ENCODE peak calls at places on chromosomes 12 and 14, in eight cellular contexts. N is right atrium auricular region, O is heart left ventricle, E is astrocyte, I is fibroblast of lung, Q is breast epithelium, U is pancreas, J is tibial artery. P is an unnamed sample.

GRCh38 chr12:14564336-14564959 is 3.2 kb downstream of the PLBD1 start:
- DNase-seq in N (no peak), O (no peak), E (no peak), I (no peak), Q (no peak), U (no peak), J (no peak), P (no peak)

GRCh38 chr12:116881325-116881866 is at the start of gene HRK:
- DNase-seq in N (no peak), O (no peak), E (no peak), I (no peak), Q (no peak), U (no peak), J (no peak), P (no peak)

GRCh38 chr12:110234197-110235154 is 46.6 kb upstream of the ATP2A2 start:
- DNase-seq in N (no peak), O (no peak), E (no peak), I (peak; percentile 63), Q (no peak), U (no peak), J (no peak), P (no peak)

GRCh38 chr12:79451988-79452387 is 238.8 kb downstream of the PAWR start:
- DNase-seq in N (peak; percentile 77), O (peak; percentile 38), E (peak; percentile 91), I (peak; percentile 83), Q (peak; percentile 64), U (no peak), J (peak; percentile 82), P (no peak)

GRCh38 chr14:105107351-105107750 is 42.1 kb upstream of the GPR132 start:
- DNase-seq in N (no peak), O (no peak), E (no peak), I (no peak), Q (no peak), U (no peak), J (no peak), P (no peak)

GRCh38 chr14:100454437-100454836 is 131.3 kb downstream of the SLC25A47 start:
- DNase-seq in N (no peak), O (no peak), E (no peak), I (no peak), Q (no peak), U (no peak), J (no peak), P (no peak)

GRCh38 chr14:99452968-99453367 is 27.7 kb downstream of the SETD3 start:
- DNase-seq in N (no peak), O (no peak), E (no peak), I (peak; percentile 19), Q (no peak), U (no peak), J (no peak), P (no peak)

GRCh38 chr12:57088442-57089258 is at the start of gene NAB2:
- DNase-seq in N (peak; percentile 96), O (peak; percentile 98), E (peak; percentile 92), I (peak; percentile 98), Q (peak; percentile 97), U (peak; percentile 96), J (peak; percentile 98), P (peak; percentile 90)

GRCh38 chr12:90065301-90065801 is 356.7 kb upstream of the ATP2B1 start:
- DNase-seq in N (no peak), O (no peak), E (no peak), I (no peak), Q (no peak), U (no peak), J (no peak), P (no peak)

GRCh38 chr14:55662757-55663156 is 82.8 kb downstream of the KTN1 start:
- DNase-seq in N (no peak), O (no peak), E (no peak), I (no peak), Q (no peak), U (no peak), J (no peak), P (no peak)

GRCh38 chr14:72558721-72559120 is 335.2 kb downstream of the DPF3 start:
- DNase-seq in N (no peak), O (no peak), E (peak; percentile 96), I (peak; percentile 76), Q (no peak), U (no peak), J (peak; percentile 49), P (no peak)

GRCh38 chr14:36194645-36195044 is 18.1 kb upstream of the PTCSC3 start:
- DNase-seq in N (no peak), O (no peak), E (no peak), I (no peak), Q (no peak), U (no peak), J (no peak), P (no peak)

GRCh38 chr12:74897425-74898211 is 312.0 kb downstream of the KCNC2 start:
- DNase-seq in N (no peak), O (no peak), E (no peak), I (no peak), Q (no peak), U (no peak), J (no peak), P (no peak)

GRCh38 chr14:54985156-54985555 is 41.7 kb downstream of the WDHD1 start:
- DNase-seq in N (no peak), O (no peak), E (no peak), I (no peak), Q (no peak), U (no peak), J (no peak), P (no peak)

GRCh38 chr12:49130151-49131050 is 794 bp downstream of the TUBA1B start:
- DNase-seq in N (peak; percentile 94), O (peak; percentile 97), E (peak; percentile 81), I (peak; percentile 94), Q (peak; percentile 89), U (peak; percentile 93), J (peak; percentile 94), P (peak; percentile 90)

DNA sequence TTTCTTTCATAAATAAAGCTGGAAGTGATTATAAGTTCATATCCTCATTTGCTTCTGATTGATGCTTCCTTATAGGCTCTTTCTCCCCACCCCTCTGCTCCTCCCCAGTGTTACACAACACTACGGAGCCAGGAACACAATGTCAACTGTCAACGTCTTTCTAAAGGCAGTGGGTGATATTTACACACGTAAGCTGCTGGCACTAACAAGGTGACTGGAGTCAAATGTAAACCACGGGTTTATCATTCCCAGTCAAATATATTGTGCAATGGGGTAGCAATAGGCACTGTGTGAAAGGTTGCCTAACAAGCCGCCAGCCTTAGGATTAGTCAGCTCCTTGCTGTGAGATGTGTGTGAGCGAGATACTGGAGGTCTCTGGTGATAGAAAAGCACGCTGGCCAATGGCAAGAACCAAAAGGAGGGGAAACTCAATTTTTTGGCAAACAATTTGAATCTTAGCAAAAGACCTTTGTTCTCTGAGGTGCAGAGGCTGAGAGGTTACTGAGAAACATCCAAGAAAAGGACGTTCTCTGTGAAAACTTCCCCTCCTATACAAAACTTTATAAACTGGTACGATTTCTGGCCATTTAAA is 22.1 kb upstream of the HECTD1 start:
- DNase-seq in N (peak; percentile 93), O (no peak), E (peak; percentile 91), I (peak; percentile 100), Q (no peak), U (peak; percentile 91), J (peak; percentile 70), P (no peak)
- H3K4me3 ChIP-seq in N (peak overlapping the region; percentile 5), O (no peak overlapping the region), E (peak overlapping the region; percentile 43), I (no peak overlapping the region), Q (peak overlapping the region; percentile 29), U (no peak overlapping the region), J (no peak overlapping the region), P (no peak overlapping the region)

GRCh38 chr14:50044040-50044651 is 72.2 kb downstream of the VCPKMT start:
- DNase-seq in N (no peak), O (no peak), E (no peak), I (no peak), Q (no peak), U (no peak), J (no peak), P (no peak)
- H3K27ac ChIP-seq in N (peak overlapping the region; percentile 67), O (peak overlapping the region; percentile 64), E (peak overlapping the region; percentile 32), I (peak overlapping the region; percentile 58), Q (peak overlapping the region; percentile 86), U (peak overlapping the region; percentile 86), J (peak overlapping the region; percentile 61), P (peak overlapping the region; percentile 70)

DNA sequence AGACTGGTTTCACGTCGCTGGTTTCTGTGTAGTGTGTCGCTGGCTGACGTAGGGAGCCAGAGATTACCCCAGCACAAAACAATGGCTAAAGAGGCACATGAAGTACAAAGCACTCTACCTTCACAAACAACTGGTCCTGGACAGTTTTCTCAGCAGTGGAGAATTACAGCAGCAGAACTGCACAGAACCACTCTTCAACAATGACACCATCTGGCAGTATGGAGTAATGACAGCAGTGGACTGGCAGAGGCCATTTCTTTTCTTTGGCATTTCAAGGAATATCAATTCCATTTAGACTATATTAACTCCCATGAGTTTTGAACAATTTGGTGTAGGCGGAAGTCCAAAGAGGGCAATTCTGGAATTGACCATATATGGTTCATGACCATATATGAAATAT is 1074.1 kb downstream of the AACS start:
- DNase-seq in N (no peak), O (no peak), E (no peak), I (no peak), Q (no peak), U (no peak), J (no peak), P (no peak)
- H3K9me3 ChIP-seq in N (no peaks in the 10 kb centered on the region), O (peaks cover 46% of the 10 kb centered on the region), E (peaks cover 7% of the 10 kb centered on the region), I (no peaks in the 10 kb centered on the region), Q (peaks cover 52% of the 10 kb centered on the region), U (no peaks in the 10 kb centered on the region), J (peaks cover 22% of the 10 kb centered on the region), P (peaks cover 6% of the 10 kb centered on the region)

DNA sequence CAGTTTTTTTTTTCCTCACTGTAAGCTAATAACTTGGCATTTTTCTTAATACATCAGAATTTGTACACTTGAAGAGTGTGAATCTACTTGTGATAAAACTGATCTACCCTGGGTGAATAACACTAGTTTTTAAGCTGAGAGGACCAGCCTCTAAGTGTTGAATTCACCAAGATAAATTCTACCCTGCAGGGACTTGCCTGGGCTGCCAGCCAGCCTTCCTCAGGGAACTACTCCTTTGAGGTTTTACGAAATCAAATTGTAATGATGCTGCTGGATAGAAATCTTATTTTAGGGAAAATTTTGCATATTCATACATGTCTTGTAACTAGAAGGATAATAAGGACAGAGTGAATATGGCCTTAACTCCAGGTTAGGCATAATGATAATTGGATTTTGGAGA is 1.9 kb downstream of the MED21 start:
- DNase-seq in N (no peak), O (no peak), E (no peak), I (peak; percentile 34), Q (no peak), U (no peak), J (no peak), P (no peak)
- H3K4me3 ChIP-seq in N (no peak overlapping the region), O (no peak overlapping the region), E (no peak overlapping the region), I (no peak overlapping the region), Q (no peak overlapping the region), U (no peak overlapping the region), J (peak overlapping the region; percentile 83), P (no peak overlapping the region)